ENCODE peak calls at places on chromosome 22, in ten cellular contexts. One of them, this sample, is unnamed.

GRCh38 chr22:24471570-24471969 is 23.6 kb upstream of the UPB1 start:
- DNase-seq in ureter: peak
- DNase-seq in hepatocyte: no peak
- DNase-seq in heart right ventricle: peak
- DNase-seq in hypothalamus: no peak
- DNase-seq in stimulated activated CD8-positive, alpha-beta memory T cell treated with anti-CD3 and anti-CD28 coated beads, Interleukin-7, amount 100 ng/mL, for 1 hour: no peak
- DNase-seq in globus pallidus: no peak
- DNase-seq in naive B cell: no peak
- DNase-seq in cardiac muscle cell: no peak
- DNase-seq in activated effector memory CD4-positive, alpha-beta T cell treated with anti-CD3 and anti-CD28 coated beads, Interleukin-2, amount 50 U/mL, for 16 hours: no peak
- DNase-seq in this sample: no peak

GRCh38 chr22:45201678-45202332 is 38.1 kb downstream of the NUP50 start:
- DNase-seq in activated effector memory CD4-positive, alpha-beta T cell treated with anti-CD3 and anti-CD28 coated beads, Interleukin-2, amount 50 U/mL, for 16 hours: no peak
- DNase-seq in globus pallidus: no peak
- DNase-seq in heart right ventricle: no peak
- DNase-seq in ureter: no peak
- DNase-seq in hepatocyte: no peak
- DNase-seq in hypothalamus: no peak
- DNase-seq in cardiac muscle cell: no peak
- DNase-seq in stimulated activated CD8-positive, alpha-beta memory T cell treated with anti-CD3 and anti-CD28 coated beads, Interleukin-7, amount 100 ng/mL, for 1 hour: no peak
- DNase-seq in naive B cell: no peak
- DNase-seq in this sample: peak

GRCh38 chr22:22802346-22802970 is 85.2 kb upstream of the IGLL5 start:
- DNase-seq in cardiac muscle cell: no peak
- DNase-seq in stimulated activated CD8-positive, alpha-beta memory T cell treated with anti-CD3 and anti-CD28 coated beads, Interleukin-7, amount 100 ng/mL, for 1 hour: no peak
- DNase-seq in hepatocyte: no peak
- DNase-seq in hypothalamus: no peak
- DNase-seq in naive B cell: no peak
- DNase-seq in activated effector memory CD4-positive, alpha-beta T cell treated with anti-CD3 and anti-CD28 coated beads, Interleukin-2, amount 50 U/mL, for 16 hours: peak
- DNase-seq in globus pallidus: no peak
- DNase-seq in ureter: no peak
- DNase-seq in heart right ventricle: no peak
- DNase-seq in this sample: no peak

GRCh38 chr22:25492950-25493790 is 71.3 kb upstream of the GRK3 start:
- DNase-seq in globus pallidus: peak
- DNase-seq in stimulated activated CD8-positive, alpha-beta memory T cell treated with anti-CD3 and anti-CD28 coated beads, Interleukin-7, amount 100 ng/mL, for 1 hour: no peak
- DNase-seq in ureter: no peak
- DNase-seq in hepatocyte: no peak
- DNase-seq in naive B cell: no peak
- DNase-seq in heart right ventricle: no peak
- DNase-seq in activated effector memory CD4-positive, alpha-beta T cell treated with anti-CD3 and anti-CD28 coated beads, Interleukin-2, amount 50 U/mL, for 16 hours: no peak
- DNase-seq in hypothalamus: no peak
- DNase-seq in cardiac muscle cell: no peak
- DNase-seq in this sample: no peak

GRCh38 chr22:30968015-30968923 is at the start of gene MORC2:
- DNase-seq in activated effector memory CD4-positive, alpha-beta T cell treated with anti-CD3 and anti-CD28 coated beads, Interleukin-2, amount 50 U/mL, for 16 hours: no peak
- DNase-seq in hepatocyte: peak
- DNase-seq in cardiac muscle cell: no peak
- DNase-seq in heart right ventricle: peak
- DNase-seq in hypothalamus: no peak
- DNase-seq in ureter: no peak
- DNase-seq in stimulated activated CD8-positive, alpha-beta memory T cell treated with anti-CD3 and anti-CD28 coated beads, Interleukin-7, amount 100 ng/mL, for 1 hour: no peak
- DNase-seq in globus pallidus: no peak
- DNase-seq in naive B cell: no peak
- DNase-seq in this sample: peak

GRCh38 chr22:36853407-36854099 is 7.3 kb upstream of the NCF4 start:
- DNase-seq in cardiac muscle cell: peak
- DNase-seq in stimulated activated CD8-positive, alpha-beta memory T cell treated with anti-CD3 and anti-CD28 coated beads, Interleukin-7, amount 100 ng/mL, for 1 hour: peak
- DNase-seq in ureter: peak
- DNase-seq in hypothalamus: no peak
- DNase-seq in activated effector memory CD4-positive, alpha-beta T cell treated with anti-CD3 and anti-CD28 coated beads, Interleukin-2, amount 50 U/mL, for 16 hours: peak
- DNase-seq in naive B cell: peak
- DNase-seq in heart right ventricle: peak
- DNase-seq in hepatocyte: peak
- DNase-seq in globus pallidus: peak
- DNase-seq in this sample: peak

GRCh38 chr22:49587987-49588386 is 239.7 kb downstream of the BRD1 start:
- DNase-seq in hypothalamus: no peak
- DNase-seq in stimulated activated CD8-positive, alpha-beta memory T cell treated with anti-CD3 and anti-CD28 coated beads, Interleukin-7, amount 100 ng/mL, for 1 hour: no peak
- DNase-seq in activated effector memory CD4-positive, alpha-beta T cell treated with anti-CD3 and anti-CD28 coated beads, Interleukin-2, amount 50 U/mL, for 16 hours: no peak
- DNase-seq in naive B cell: no peak
- DNase-seq in cardiac muscle cell: no peak
- DNase-seq in globus pallidus: no peak
- DNase-seq in heart right ventricle: no peak
- DNase-seq in hepatocyte: no peak
- DNase-seq in ureter: no peak
- DNase-seq in this sample: no peak

GRCh38 chr22:33922268-33922667 is 2.0 kb upstream of the LARGE1 start:
- DNase-seq in hepatocyte: peak
- DNase-seq in naive B cell: peak
- DNase-seq in ureter: peak
- DNase-seq in cardiac muscle cell: peak
- DNase-seq in heart right ventricle: peak
- DNase-seq in globus pallidus: peak
- DNase-seq in activated effector memory CD4-positive, alpha-beta T cell treated with anti-CD3 and anti-CD28 coated beads, Interleukin-2, amount 50 U/mL, for 16 hours: peak
- DNase-seq in hypothalamus: no peak
- DNase-seq in stimulated activated CD8-positive, alpha-beta memory T cell treated with anti-CD3 and anti-CD28 coated beads, Interleukin-7, amount 100 ng/mL, for 1 hour: no peak
- DNase-seq in this sample: no peak

GRCh38 chr22:39995346-39996252 is 845 bp downstream of the FAM83F start:
- DNase-seq in hypothalamus: no peak
- DNase-seq in activated effector memory CD4-positive, alpha-beta T cell treated with anti-CD3 and anti-CD28 coated beads, Interleukin-2, amount 50 U/mL, for 16 hours: no peak
- DNase-seq in globus pallidus: no peak
- DNase-seq in cardiac muscle cell: no peak
- DNase-seq in stimulated activated CD8-positive, alpha-beta memory T cell treated with anti-CD3 and anti-CD28 coated beads, Interleukin-7, amount 100 ng/mL, for 1 hour: no peak
- DNase-seq in naive B cell: no peak
- DNase-seq in hepatocyte: peak
- DNase-seq in ureter: no peak
- DNase-seq in heart right ventricle: no peak
- DNase-seq in this sample: no peak

GRCh38 chr22:37905534-37906363 is at the start of gene MICALL1:
- DNase-seq in stimulated activated CD8-positive, alpha-beta memory T cell treated with anti-CD3 and anti-CD28 coated beads, Interleukin-7, amount 100 ng/mL, for 1 hour: peak
- DNase-seq in heart right ventricle: peak
- DNase-seq in hypothalamus: no peak
- DNase-seq in naive B cell: peak
- DNase-seq in ureter: peak
- DNase-seq in cardiac muscle cell: peak
- DNase-seq in hepatocyte: peak
- DNase-seq in globus pallidus: peak
- DNase-seq in activated effector memory CD4-positive, alpha-beta T cell treated with anti-CD3 and anti-CD28 coated beads, Interleukin-2, amount 50 U/mL, for 16 hours: peak
- DNase-seq in this sample: peak

GRCh38 chr22:27749597-27750225 is 51.8 kb downstream of the MN1 start:
- DNase-seq in hypothalamus: no peak
- DNase-seq in naive B cell: no peak
- DNase-seq in stimulated activated CD8-positive, alpha-beta memory T cell treated with anti-CD3 and anti-CD28 coated beads, Interleukin-7, amount 100 ng/mL, for 1 hour: no peak
- DNase-seq in ureter: no peak
- DNase-seq in hepatocyte: peak
- DNase-seq in cardiac muscle cell: peak
- DNase-seq in activated effector memory CD4-positive, alpha-beta T cell treated with anti-CD3 and anti-CD28 coated beads, Interleukin-2, amount 50 U/mL, for 16 hours: no peak
- DNase-seq in heart right ventricle: no peak
- DNase-seq in globus pallidus: peak
- DNase-seq in this sample: no peak

GRCh38 chr22:30694638-30695350 is at the start of gene OSBP2:
- DNase-seq in ureter: peak
- DNase-seq in cardiac muscle cell: peak
- DNase-seq in hypothalamus: no peak
- DNase-seq in stimulated activated CD8-positive, alpha-beta memory T cell treated with anti-CD3 and anti-CD28 coated beads, Interleukin-7, amount 100 ng/mL, for 1 hour: peak
- DNase-seq in hepatocyte: peak
- DNase-seq in globus pallidus: peak
- DNase-seq in heart right ventricle: peak
- DNase-seq in activated effector memory CD4-positive, alpha-beta T cell treated with anti-CD3 and anti-CD28 coated beads, Interleukin-2, amount 50 U/mL, for 16 hours: peak
- DNase-seq in naive B cell: peak
- DNase-seq in this sample: peak

GRCh38 chr22:30572210-30572609 is 2.3 kb downstream of the GAL3ST1 start:
- DNase-seq in cardiac muscle cell: no peak
- DNase-seq in heart right ventricle: no peak
- DNase-seq in ureter: no peak
- DNase-seq in naive B cell: no peak
- DNase-seq in hepatocyte: no peak
- DNase-seq in globus pallidus: no peak
- DNase-seq in stimulated activated CD8-positive, alpha-beta memory T cell treated with anti-CD3 and anti-CD28 coated beads, Interleukin-7, amount 100 ng/mL, for 1 hour: no peak
- DNase-seq in activated effector memory CD4-positive, alpha-beta T cell treated with anti-CD3 and anti-CD28 coated beads, Interleukin-2, amount 50 U/mL, for 16 hours: no peak
- DNase-seq in hypothalamus: no peak
- DNase-seq in this sample: no peak

GRCh38 chr22:41976961-41977566 is 7.8 kb downstream of the SEPTIN3 start:
- DNase-seq in ureter: no peak
- DNase-seq in heart right ventricle: no peak
- DNase-seq in activated effector memory CD4-positive, alpha-beta T cell treated with anti-CD3 and anti-CD28 coated beads, Interleukin-2, amount 50 U/mL, for 16 hours: no peak
- DNase-seq in hepatocyte: no peak
- DNase-seq in stimulated activated CD8-positive, alpha-beta memory T cell treated with anti-CD3 and anti-CD28 coated beads, Interleukin-7, amount 100 ng/mL, for 1 hour: no peak
- DNase-seq in cardiac muscle cell: no peak
- DNase-seq in hypothalamus: no peak
- DNase-seq in globus pallidus: no peak
- DNase-seq in naive B cell: no peak
- DNase-seq in this sample: no peak

GRCh38 chr22:37674951-37675929 is at the start of gene LGALS1:
- DNase-seq in hepatocyte: peak
- DNase-seq in globus pallidus: peak
- DNase-seq in activated effector memory CD4-positive, alpha-beta T cell treated with anti-CD3 and anti-CD28 coated beads, Interleukin-2, amount 50 U/mL, for 16 hours: peak
- DNase-seq in stimulated activated CD8-positive, alpha-beta memory T cell treated with anti-CD3 and anti-CD28 coated beads, Interleukin-7, amount 100 ng/mL, for 1 hour: no peak
- DNase-seq in heart right ventricle: peak
- DNase-seq in ureter: peak
- DNase-seq in naive B cell: peak
- DNase-seq in hypothalamus: peak
- DNase-seq in cardiac muscle cell: peak
- DNase-seq in this sample: peak

GRCh38 chr22:37137903-37138665 is 11.6 kb downstream of the IL2RB start:
- DNase-seq in hypothalamus: no peak
- DNase-seq in hepatocyte: no peak
- DNase-seq in globus pallidus: no peak
- DNase-seq in ureter: no peak
- DNase-seq in stimulated activated CD8-positive, alpha-beta memory T cell treated with anti-CD3 and anti-CD28 coated beads, Interleukin-7, amount 100 ng/mL, for 1 hour: no peak
- DNase-seq in naive B cell: no peak
- DNase-seq in heart right ventricle: no peak
- DNase-seq in activated effector memory CD4-positive, alpha-beta T cell treated with anti-CD3 and anti-CD28 coated beads, Interleukin-2, amount 50 U/mL, for 16 hours: no peak
- DNase-seq in cardiac muscle cell: no peak
- DNase-seq in this sample: no peak

GRCh38 chr22:49971232-49972162 is 10.9 kb downstream of the PIM3 start:
- DNase-seq in activated effector memory CD4-positive, alpha-beta T cell treated with anti-CD3 and anti-CD28 coated beads, Interleukin-2, amount 50 U/mL, for 16 hours: peak
- DNase-seq in hypothalamus: no peak
- DNase-seq in hepatocyte: peak
- DNase-seq in cardiac muscle cell: peak
- DNase-seq in stimulated activated CD8-positive, alpha-beta memory T cell treated with anti-CD3 and anti-CD28 coated beads, Interleukin-7, amount 100 ng/mL, for 1 hour: no peak
- DNase-seq in heart right ventricle: peak
- DNase-seq in naive B cell: peak
- DNase-seq in globus pallidus: no peak
- DNase-seq in ureter: peak
- DNase-seq in this sample: peak

GRCh38 chr22:18154821-18155390 is 4.9 kb downstream of the USP18 start:
- DNase-seq in cardiac muscle cell: no peak
- DNase-seq in naive B cell: no peak
- DNase-seq in hepatocyte: no peak
- DNase-seq in ureter: no peak
- DNase-seq in globus pallidus: no peak
- DNase-seq in hypothalamus: no peak
- DNase-seq in heart right ventricle: no peak
- DNase-seq in activated effector memory CD4-positive, alpha-beta T cell treated with anti-CD3 and anti-CD28 coated beads, Interleukin-2, amount 50 U/mL, for 16 hours: no peak
- DNase-seq in stimulated activated CD8-positive, alpha-beta memory T cell treated with anti-CD3 and anti-CD28 coated beads, Interleukin-7, amount 100 ng/mL, for 1 hour: no peak
- DNase-seq in this sample: no peak

GRCh38 chr22:17109113-17109865 is 11.9 kb downstream of the TMEM121B start:
- DNase-seq in stimulated activated CD8-positive, alpha-beta memory T cell treated with anti-CD3 and anti-CD28 coated beads, Interleukin-7, amount 100 ng/mL, for 1 hour: no peak
- DNase-seq in heart right ventricle: no peak
- DNase-seq in hepatocyte: no peak
- DNase-seq in activated effector memory CD4-positive, alpha-beta T cell treated with anti-CD3 and anti-CD28 coated beads, Interleukin-2, amount 50 U/mL, for 16 hours: no peak
- DNase-seq in cardiac muscle cell: no peak
- DNase-seq in ureter: no peak
- DNase-seq in naive B cell: no peak
- DNase-seq in globus pallidus: no peak
- DNase-seq in hypothalamus: no peak
- DNase-seq in this sample: no peak

GRCh38 chr22:42743501-42743991 is 22.9 kb upstream of the A4GALT start:
- DNase-seq in ureter: peak
- DNase-seq in cardiac muscle cell: no peak
- DNase-seq in globus pallidus: no peak
- DNase-seq in stimulated activated CD8-positive, alpha-beta memory T cell treated with anti-CD3 and anti-CD28 coated beads, Interleukin-7, amount 100 ng/mL, for 1 hour: no peak
- DNase-seq in hypothalamus: no peak
- DNase-seq in naive B cell: no peak
- DNase-seq in hepatocyte: peak
- DNase-seq in heart right ventricle: peak
- DNase-seq in activated effector memory CD4-positive, alpha-beta T cell treated with anti-CD3 and anti-CD28 coated beads, Interleukin-2, amount 50 U/mL, for 16 hours: no peak
- DNase-seq in this sample: peak

GRCh38 chr22:21041937-21042336 is 3.8 kb upstream of the LRRC74B start:
- DNase-seq in hypothalamus: no peak
- DNase-seq in hepatocyte: no peak
- DNase-seq in globus pallidus: no peak
- DNase-seq in stimulated activated CD8-positive, alpha-beta memory T cell treated with anti-CD3 and anti-CD28 coated beads, Interleukin-7, amount 100 ng/mL, for 1 hour: no peak
- DNase-seq in ureter: no peak
- DNase-seq in heart right ventricle: no peak
- DNase-seq in activated effector memory CD4-positive, alpha-beta T cell treated with anti-CD3 and anti-CD28 coated beads, Interleukin-2, amount 50 U/mL, for 16 hours: no peak
- DNase-seq in naive B cell: no peak
- DNase-seq in cardiac muscle cell: no peak
- DNase-seq in this sample: no peak

GRCh38 chr22:25741692-25742626 is at the start of gene MYO18B:
- DNase-seq in globus pallidus: no peak
- DNase-seq in hypothalamus: no peak
- DNase-seq in hepatocyte: no peak
- DNase-seq in cardiac muscle cell: peak
- DNase-seq in activated effector memory CD4-positive, alpha-beta T cell treated with anti-CD3 and anti-CD28 coated beads, Interleukin-2, amount 50 U/mL, for 16 hours: no peak
- DNase-seq in naive B cell: no peak
- DNase-seq in stimulated activated CD8-positive, alpha-beta memory T cell treated with anti-CD3 and anti-CD28 coated beads, Interleukin-7, amount 100 ng/mL, for 1 hour: no peak
- DNase-seq in ureter: no peak
- DNase-seq in heart right ventricle: peak
- DNase-seq in this sample: no peak

GRCh38 chr22:50169774-50170341 is 673 bp upstream of the PANX2 start:
- DNase-seq in stimulated activated CD8-positive, alpha-beta memory T cell treated with anti-CD3 and anti-CD28 coated beads, Interleukin-7, amount 100 ng/mL, for 1 hour: no peak
- DNase-seq in globus pallidus: no peak
- DNase-seq in activated effector memory CD4-positive, alpha-beta T cell treated with anti-CD3 and anti-CD28 coated beads, Interleukin-2, amount 50 U/mL, for 16 hours: peak
- DNase-seq in naive B cell: no peak
- DNase-seq in hepatocyte: peak
- DNase-seq in hypothalamus: no peak
- DNase-seq in cardiac muscle cell: peak
- DNase-seq in heart right ventricle: no peak
- DNase-seq in ureter: no peak
- DNase-seq in this sample: no peak

GRCh38 chr22:22717723-22718122 is 73.3 kb downstream of the GGTLC2 start:
- DNase-seq in cardiac muscle cell: no peak
- DNase-seq in stimulated activated CD8-positive, alpha-beta memory T cell treated with anti-CD3 and anti-CD28 coated beads, Interleukin-7, amount 100 ng/mL, for 1 hour: no peak
- DNase-seq in ureter: no peak
- DNase-seq in activated effector memory CD4-positive, alpha-beta T cell treated with anti-CD3 and anti-CD28 coated beads, Interleukin-2, amount 50 U/mL, for 16 hours: no peak
- DNase-seq in naive B cell: no peak
- DNase-seq in hepatocyte: no peak
- DNase-seq in heart right ventricle: no peak
- DNase-seq in hypothalamus: no peak
- DNase-seq in globus pallidus: no peak
- DNase-seq in this sample: no peak

GRCh38 chr22:44309137-44309536 is 3.6 kb downstream of the SHISAL1 start:
- DNase-seq in cardiac muscle cell: no peak
- DNase-seq in activated effector memory CD4-positive, alpha-beta T cell treated with anti-CD3 and anti-CD28 coated beads, Interleukin-2, amount 50 U/mL, for 16 hours: no peak
- DNase-seq in ureter: peak
- DNase-seq in hypothalamus: no peak
- DNase-seq in heart right ventricle: no peak
- DNase-seq in hepatocyte: peak
- DNase-seq in stimulated activated CD8-positive, alpha-beta memory T cell treated with anti-CD3 and anti-CD28 coated beads, Interleukin-7, amount 100 ng/mL, for 1 hour: no peak
- DNase-seq in globus pallidus: no peak
- DNase-seq in naive B cell: no peak
- DNase-seq in this sample: no peak

GRCh38 chr22:23742505-23743264 is 8.2 kb downstream of the ZNF70 start:
- DNase-seq in hypothalamus: no peak
- DNase-seq in stimulated activated CD8-positive, alpha-beta memory T cell treated with anti-CD3 and anti-CD28 coated beads, Interleukin-7, amount 100 ng/mL, for 1 hour: no peak
- DNase-seq in activated effector memory CD4-positive, alpha-beta T cell treated with anti-CD3 and anti-CD28 coated beads, Interleukin-2, amount 50 U/mL, for 16 hours: no peak
- DNase-seq in naive B cell: no peak
- DNase-seq in hepatocyte: no peak
- DNase-seq in heart right ventricle: no peak
- DNase-seq in globus pallidus: no peak
- DNase-seq in ureter: no peak
- DNase-seq in cardiac muscle cell: no peak
- DNase-seq in this sample: no peak

GRCh38 chr22:20626811-20627210 is 119.4 kb downstream of the MED15 start:
- DNase-seq in heart right ventricle: no peak
- DNase-seq in ureter: no peak
- DNase-seq in hepatocyte: no peak
- DNase-seq in globus pallidus: no peak
- DNase-seq in cardiac muscle cell: no peak
- DNase-seq in naive B cell: no peak
- DNase-seq in stimulated activated CD8-positive, alpha-beta memory T cell treated with anti-CD3 and anti-CD28 coated beads, Interleukin-7, amount 100 ng/mL, for 1 hour: no peak
- DNase-seq in hypothalamus: no peak
- DNase-seq in activated effector memory CD4-positive, alpha-beta T cell treated with anti-CD3 and anti-CD28 coated beads, Interleukin-2, amount 50 U/mL, for 16 hours: no peak
- DNase-seq in this sample: no peak

GRCh38 chr22:37337204-37337943 is 55.1 kb downstream of the CYTH4 start:
- DNase-seq in naive B cell: no peak
- DNase-seq in hypothalamus: no peak
- DNase-seq in ureter: no peak
- DNase-seq in globus pallidus: no peak
- DNase-seq in cardiac muscle cell: no peak
- DNase-seq in activated effector memory CD4-positive, alpha-beta T cell treated with anti-CD3 and anti-CD28 coated beads, Interleukin-2, amount 50 U/mL, for 16 hours: no peak
- DNase-seq in hepatocyte: no peak
- DNase-seq in stimulated activated CD8-positive, alpha-beta memory T cell treated with anti-CD3 and anti-CD28 coated beads, Interleukin-7, amount 100 ng/mL, for 1 hour: no peak
- DNase-seq in heart right ventricle: no peak
- DNase-seq in this sample: no peak